ENCODE peak calls at places on chromosomes 1 and 21, in eight cellular contexts. H is frontal cortex, Q is amygdala, L is globus pallidus, V is lower leg skin, K is DMS153, T is C1 segment of cervical spinal cord, X is cardiac septum. B is an unnamed sample.

GRCh38 chr21:44931137-44931500 is 8.7 kb upstream of the SLX9 start:
- DNase-seq in H (no peak), Q (no peak), L (no peak), V (no peak), K (peak; percentile 5), T (no peak), X (no peak), B (no peak)

GRCh38 chr21:44051462-44051941 is 39.4 kb downstream of the TRAPPC10 start:
- DNase-seq in H (no peak), Q (peak; percentile 45), L (peak; percentile 78), V (no peak), K (no peak), T (no peak), X (no peak), B (peak; percentile 58)

GRCh38 chr1:111214884-111215283 is 12.6 kb upstream of the CHI3L2 start:
- DNase-seq in H (no peak), Q (no peak), L (no peak), V (no peak), K (no peak), T (no peak), X (no peak), B (no peak)

GRCh38 chr1:2783069-2783434 is 18.4 kb downstream of the TTC34 start:
- DNase-seq in H (no peak), Q (no peak), L (no peak), V (no peak), K (no peak), T (no peak), X (peak; percentile 41), B (no peak)

GRCh38 chr1:177164380-177165068 is at the start of gene ASTN1:
- DNase-seq in H (peak; percentile 54), Q (no peak), L (no peak), V (no peak), K (no peak), T (no peak), X (no peak), B (peak; percentile 56)

GRCh38 chr1:114323959-114324825 is 170.5 kb upstream of the SYT6 start:
- DNase-seq in H (no peak), Q (no peak), L (no peak), V (no peak), K (no peak), T (no peak), X (no peak), B (no peak)

GRCh38 chr1:100217834-100218233 is 31.8 kb downstream of the DBT start:
- DNase-seq in H (no peak), Q (no peak), L (no peak), V (no peak), K (no peak), T (no peak), X (no peak), B (no peak)

GRCh38 chr1:225469051-225469450 is 41.2 kb upstream of the LBR start:
- DNase-seq in H (no peak), Q (no peak), L (no peak), V (no peak), K (no peak), T (no peak), X (no peak), B (no peak)

GRCh38 chr1:62784509-62785365 is 805 bp downstream of the ATG4C start:
- DNase-seq in H (peak; percentile 19), Q (no peak), L (peak; percentile 60), V (no peak), K (no peak), T (no peak), X (no peak), B (no peak)

GRCh38 chr1:62299426-62300200 is 19.6 kb downstream of the KANK4 start:
- DNase-seq in H (no peak), Q (no peak), L (peak; percentile 77), V (no peak), K (peak; percentile 31), T (no peak), X (no peak), B (peak; percentile 20)

GRCh38 chr21:36320421-36321324 is 676 bp downstream of the MORC3 start:
- DNase-seq in H (peak; percentile 64), Q (peak; percentile 36), L (peak; percentile 73), V (peak; percentile 95), K (peak; percentile 27), T (peak; percentile 68), X (peak; percentile 89), B (peak; percentile 78)

GRCh38 chr1:6191968-6192367 is 7.4 kb downstream of the RPL22 start:
- DNase-seq in H (no peak), Q (no peak), L (no peak), V (no peak), K (no peak), T (no peak), X (no peak), B (no peak)